ENCODE peak calls at places on chromosome 19, in five cellular contexts. One of them, this sample, is unnamed.

GRCh38 chr19:5718032-5718578 is 1.8 kb downstream of the LONP1 start:
- DNase-seq in neural progenitor cell: no peak
- DNase-seq in cardiac fibroblast: peak; percentile 69
- DNase-seq in GM04503: no peak
- DNase-seq in ACHN: peak; percentile 50
- DNase-seq in this sample: no peak

GRCh38 chr19:21462540-21462939 is 42.9 kb upstream of the ZNF429 start:
- DNase-seq in neural progenitor cell: no peak
- DNase-seq in cardiac fibroblast: no peak
- DNase-seq in GM04503: no peak
- DNase-seq in ACHN: no peak
- DNase-seq in this sample: no peak

GRCh38 chr19:4981681-4981958 is 12.7 kb downstream of the KDM4B start:
- DNase-seq in neural progenitor cell: no peak
- DNase-seq in cardiac fibroblast: no peak
- DNase-seq in GM04503: no peak
- DNase-seq in ACHN: no peak
- DNase-seq in this sample: no peak

GRCh38 chr19:30323904-30324303 is 48.3 kb upstream of the ZNF536 start:
- DNase-seq in neural progenitor cell: no peak
- DNase-seq in cardiac fibroblast: no peak
- DNase-seq in GM04503: no peak
- DNase-seq in ACHN: no peak
- DNase-seq in this sample: no peak

GRCh38 chr19:1832046-1832663 is 16.1 kb downstream of the REXO1 start:
- DNase-seq in neural progenitor cell: no peak
- DNase-seq in cardiac fibroblast: no peak
- DNase-seq in GM04503: no peak
- DNase-seq in ACHN: no peak
- DNase-seq in this sample: no peak

GRCh38 chr19:15584541-15585115 is 30.4 kb upstream of the CYP4F8 start:
- DNase-seq in neural progenitor cell: peak; percentile 61
- DNase-seq in cardiac fibroblast: peak; percentile 60
- DNase-seq in GM04503: no peak
- DNase-seq in ACHN: peak; percentile 43
- DNase-seq in this sample: peak; percentile 78

GRCh38 chr19:48330012-48330681 is 4.8 kb downstream of the EMP3 start:
- DNase-seq in neural progenitor cell: peak; percentile 93
- DNase-seq in cardiac fibroblast: no peak
- DNase-seq in GM04503: no peak
- DNase-seq in ACHN: no peak
- DNase-seq in this sample: no peak

GRCh38 chr19:15195381-15195964 is 5.3 kb downstream of the NOTCH3 start:
- DNase-seq in neural progenitor cell: peak; percentile 93
- DNase-seq in cardiac fibroblast: peak; percentile 83
- DNase-seq in GM04503: no peak
- DNase-seq in ACHN: peak; percentile 12
- DNase-seq in this sample: peak; percentile 86

GRCh38 chr19:38837656-38838121 is 6.1 kb upstream of the ECH1 start:
- DNase-seq in neural progenitor cell: no peak
- DNase-seq in cardiac fibroblast: no peak
- DNase-seq in GM04503: no peak
- DNase-seq in ACHN: no peak
- DNase-seq in this sample: no peak

GRCh38 chr19:5354403-5354802 is 13.8 kb upstream of the PTPRS start:
- DNase-seq in neural progenitor cell: peak; percentile 39
- DNase-seq in cardiac fibroblast: peak; percentile 29
- DNase-seq in GM04503: no peak
- DNase-seq in ACHN: peak; percentile 15
- DNase-seq in this sample: no peak

GRCh38 chr19:4401482-4402170 is 814 bp upstream of the CHAF1A start:
- DNase-seq in neural progenitor cell: no peak
- DNase-seq in cardiac fibroblast: no peak
- DNase-seq in GM04503: no peak
- DNase-seq in ACHN: no peak
- DNase-seq in this sample: no peak

GRCh38 chr19:34131100-34131499 is 41.2 kb upstream of the LSM14A start:
- DNase-seq in neural progenitor cell: no peak
- DNase-seq in cardiac fibroblast: peak; percentile 19
- DNase-seq in GM04503: no peak
- DNase-seq in ACHN: no peak
- DNase-seq in this sample: no peak

GRCh38 chr19:1366899-1367870 is 16.5 kb upstream of the NDUFS7 start:
- DNase-seq in neural progenitor cell: no peak
- DNase-seq in cardiac fibroblast: no peak
- DNase-seq in GM04503: no peak
- DNase-seq in ACHN: no peak
- DNase-seq in this sample: no peak

GRCh38 chr19:31258211-31259052 is 90.8 kb downstream of the TSHZ3 start:
- DNase-seq in neural progenitor cell: no peak
- DNase-seq in cardiac fibroblast: no peak
- DNase-seq in GM04503: no peak
- DNase-seq in ACHN: no peak
- DNase-seq in this sample: no peak

GRCh38 chr19:42081584-42082258 is 5.8 kb downstream of the ZNF574 start:
- DNase-seq in neural progenitor cell: no peak
- DNase-seq in cardiac fibroblast: peak; percentile 64
- DNase-seq in GM04503: no peak
- DNase-seq in ACHN: peak; percentile 41
- DNase-seq in this sample: peak; percentile 67

GRCh38 chr19:16571689-16572331 is 405 bp downstream of the SLC35E1 start:
- DNase-seq in neural progenitor cell: no peak
- DNase-seq in cardiac fibroblast: no peak
- DNase-seq in GM04503: no peak
- DNase-seq in ACHN: peak; percentile 39
- DNase-seq in this sample: no peak

GRCh38 chr19:14540741-14541525 is 11.5 kb downstream of the TECR start:
- DNase-seq in neural progenitor cell: no peak
- DNase-seq in cardiac fibroblast: no peak
- DNase-seq in GM04503: no peak
- DNase-seq in ACHN: no peak
- DNase-seq in this sample: no peak

GRCh38 chr19:47021536-47022139 is 2.0 kb downstream of the NPAS1 start:
- DNase-seq in neural progenitor cell: peak; percentile 69
- DNase-seq in cardiac fibroblast: no peak
- DNase-seq in GM04503: no peak
- DNase-seq in ACHN: peak; percentile 22
- DNase-seq in this sample: no peak

GRCh38 chr19:1837625-1838105 is 10.6 kb downstream of the REXO1 start:
- DNase-seq in neural progenitor cell: peak; percentile 73
- DNase-seq in cardiac fibroblast: peak; percentile 36
- DNase-seq in GM04503: no peak
- DNase-seq in ACHN: peak; percentile 39
- DNase-seq in this sample: peak; percentile 66

GRCh38 chr19:16588089-16588823 is 16.0 kb upstream of the SLC35E1 start:
- DNase-seq in neural progenitor cell: no peak
- DNase-seq in cardiac fibroblast: peak; percentile 43
- DNase-seq in GM04503: no peak
- DNase-seq in ACHN: no peak
- DNase-seq in this sample: no peak